ENCODE peak calls at places on chromosomes 13 and 19, in eight cellular contexts. D is NCI-H774; V is retina; T is stimulated activated CD8-positive, alpha-beta memory T cell treated with anti-CD3 and anti-CD28 coated beads, Interleukin-7, amount 100 ng/mL, for 1 hour; O is thoracic aorta; Q is NCI-H1930; L is A172; N is stimulated activated CD4-positive, alpha-beta T cell treated with anti-CD3 and anti-CD28 coated beads, Interleukin-2, amount 100 ng/mL, for 48 hours. K is an unnamed sample.
A peak's percentile ranks its signal among the peaks of the same experiment; 100 is the strongest.

GRCh38 chr19:1295169-1296012 is 9.7 kb downstream of the EFNA2 start:
- DNase-seq in D (no peak), V (no peak), T (peak; percentile 22), O (no peak), Q (no peak), L (no peak), N (peak; percentile 43), K (peak; percentile 41)

GRCh38 chr19:5032101-5032967 is 63.4 kb downstream of the KDM4B start:
- DNase-seq in D (no peak), V (no peak), T (no peak), O (no peak), Q (no peak), L (peak; percentile 57), N (no peak), K (no peak)

GRCh38 chr13:37429976-37430375 is 168.6 kb downstream of the POSTN start:
- DNase-seq in D (no peak), V (no peak), T (no peak), O (no peak), Q (no peak), L (no peak), N (no peak), K (no peak)

GRCh38 chr13:39038569-39038898 is 278 bp downstream of the NHLRC3 start:
- DNase-seq in D (no peak), V (no peak), T (peak; percentile 12), O (no peak), Q (no peak), L (no peak), N (peak; percentile 47), K (peak; percentile 78)

GRCh38 chr13:37942929-37943328 is 73.4 kb upstream of the TRPC4 start:
- DNase-seq in D (no peak), V (no peak), T (no peak), O (no peak), Q (no peak), L (no peak), N (no peak), K (no peak)

GRCh38 chr13:49527123-49527522 is 31.4 kb downstream of the PHF11 start:
- DNase-seq in D (no peak), V (no peak), T (no peak), O (no peak), Q (no peak), L (no peak), N (no peak), K (no peak)

GRCh38 chr19:45780146-45780447 is 2.2 kb downstream of the DMPK start:
- DNase-seq in D (no peak), V (no peak), T (no peak), O (no peak), Q (no peak), L (no peak), N (no peak), K (no peak)

GRCh38 chr19:934865-935422 is 9.1 kb downstream of the ARID3A start:
- DNase-seq in D (peak; percentile 87), V (no peak), T (no peak), O (no peak), Q (no peak), L (peak; percentile 84), N (no peak), K (no peak)

GRCh38 chr13:113970810-113971470 is 2.9 kb downstream of the C13orf46 start:
- DNase-seq in D (no peak), V (no peak), T (no peak), O (peak; percentile 16), Q (no peak), L (no peak), N (no peak), K (no peak)